ENCODE peak calls at places on chromosome 4, in four cellular contexts. A, R, V and Q are unnamed samples.

GRCh38 chr4:24988776-24989175 is 42.0 kb downstream of the LGI2 start:
- DNase-seq in A (peak; percentile 51), R (no peak), V (peak; percentile 27), Q (peak; percentile 30)

GRCh38 chr4:588351-588849 is 12.3 kb upstream of the TMEM271 start:
- DNase-seq in A (no peak), R (no peak), V (no peak), Q (no peak)

GRCh38 chr4:4655901-4656300 is 114.1 kb upstream of the STX18 start:
- DNase-seq in A (no peak), R (no peak), V (no peak), Q (no peak)

GRCh38 chr4:47490550-47490949 is 5.5 kb downstream of the ATP10D start:
- DNase-seq in A (no peak), R (no peak), V (peak; percentile 12), Q (peak; percentile 9)

GRCh38 chr4:26420438-26420837 is 69.8 kb downstream of the CCKAR start:
- DNase-seq in A (peak; percentile 94), R (no peak), V (no peak), Q (no peak)

GRCh38 chr4:125582302-125582701 is 267.5 kb downstream of the FAT4 start:
- DNase-seq in A (peak; percentile 30), R (no peak), V (no peak), Q (no peak)

GRCh38 chr4:154471032-154471431 is 20.6 kb downstream of the DCHS2 start:
- DNase-seq in A (no peak), R (peak; percentile 20), V (no peak), Q (no peak)

GRCh38 chr4:54065282-54066087 is 1.1 kb upstream of the CHIC2 start:
- DNase-seq in A (no peak), R (no peak), V (no peak), Q (no peak)

GRCh38 chr4:5863461-5864113 is 29.3 kb downstream of the CRMP1 start:
- DNase-seq in A (peak; percentile 96), R (no peak), V (no peak), Q (peak; percentile 62)

GRCh38 chr4:87540176-87541058 is 11.2 kb upstream of the SPARCL1 start:
- DNase-seq in A (peak; percentile 56), R (no peak), V (no peak), Q (no peak)

GRCh38 chr4:151347490-151347889 is 22.1 kb upstream of the SH3D19 start:
- DNase-seq in A (no peak), R (no peak), V (no peak), Q (no peak)

GRCh38 chr4:150828159-150828558 is 186.9 kb downstream of the LRBA start:
- DNase-seq in A (no peak), R (peak; percentile 77), V (no peak), Q (no peak)

GRCh38 chr4:129232627-129233337 is 136.8 kb downstream of the C4orf33 start:
- DNase-seq in A (no peak), R (no peak), V (no peak), Q (no peak)

GRCh38 chr4:26022346-26022891 is 108.4 kb downstream of the SMIM20 start:
- DNase-seq in A (peak; percentile 80), R (no peak), V (no peak), Q (peak; percentile 51)

GRCh38 chr4:1309261-1310010 is 19.7 kb downstream of the MAEA start:
- DNase-seq in A (peak; percentile 94), R (peak; percentile 28), V (peak; percentile 89), Q (no peak)

GRCh38 chr4:121226362-121226761 is 62.2 kb upstream of the TNIP3 start:
- DNase-seq in A (no peak), R (no peak), V (no peak), Q (no peak)

GRCh38 chr4:47530801-47531200 is 45.7 kb downstream of the ATP10D start:
- DNase-seq in A (no peak), R (no peak), V (no peak), Q (no peak)

GRCh38 chr4:46016306-46016705 is 107.5 kb downstream of the GABRG1 start:
- DNase-seq in A (no peak), R (no peak), V (peak; percentile 2), Q (no peak)

DNA sequence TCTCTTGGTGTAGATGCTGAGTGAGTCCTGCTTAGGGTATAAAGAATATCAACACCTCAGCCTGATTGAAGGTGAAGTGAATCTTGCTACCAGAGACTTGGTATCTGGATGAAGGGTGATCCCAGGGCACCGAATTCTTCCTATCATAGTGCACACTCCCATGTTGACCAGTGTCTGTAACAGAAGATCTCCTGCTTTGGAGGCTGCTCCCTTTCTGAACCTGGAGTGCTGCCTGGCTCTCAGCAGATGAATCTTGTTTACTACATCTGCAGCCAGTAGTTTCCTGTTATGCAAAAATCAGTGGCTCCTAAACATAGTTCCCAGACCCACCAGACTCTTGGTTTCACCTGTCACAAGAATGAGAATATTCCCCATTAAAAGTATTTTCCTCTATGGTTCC is 191.7 kb upstream of the GK2 start:
- DNase-seq in A (no peak), R (no peak), V (no peak), Q (no peak)
- H3K27ac ChIP-seq in A (no peak overlapping the region), R (no peak overlapping the region), V (no peak overlapping the region), Q (no peak overlapping the region)

GRCh38 chr4:155738548-155738947 is 20.3 kb upstream of the GUCY1B1 start:
- DNase-seq in A (peak; percentile 90), R (no peak), V (no peak), Q (no peak)
- TF ChIP-seq ELK1 in A (no peak), R (no peak), V (no peak), Q (no peak)

GRCh38 chr4:15652191-15652590 is 3.0 kb downstream of the FBXL5 start:
- DNase-seq in A (peak; percentile 13), R (no peak), V (no peak), Q (no peak)

GRCh38 chr4:15653864-15654391 is 1.2 kb downstream of the FBXL5 start:
- DNase-seq in A (peak; percentile 65), R (no peak), V (peak; percentile 71), Q (no peak)

GRCh38 chr4:15649914-15650545 is 5.1 kb downstream of the FBXL5 start:
- DNase-seq in A (peak; percentile 63), R (peak; percentile 45), V (peak; percentile 69), Q (peak; percentile 33)

GRCh38 chr4:15653430-15653829 is 1.7 kb downstream of the FBXL5 start:
- DNase-seq in A (no peak), R (no peak), V (no peak), Q (no peak)

GRCh38 chr4:15651682-15652081 is 3.5 kb downstream of the FBXL5 start:
- DNase-seq in A (peak; percentile 19), R (no peak), V (no peak), Q (no peak)
- H3K27ac ChIP-seq in A (no peak overlapping the region), R (peak overlapping the region; percentile 62), V (peak overlapping the region; percentile 81), Q (no peak overlapping the region)

DNA sequence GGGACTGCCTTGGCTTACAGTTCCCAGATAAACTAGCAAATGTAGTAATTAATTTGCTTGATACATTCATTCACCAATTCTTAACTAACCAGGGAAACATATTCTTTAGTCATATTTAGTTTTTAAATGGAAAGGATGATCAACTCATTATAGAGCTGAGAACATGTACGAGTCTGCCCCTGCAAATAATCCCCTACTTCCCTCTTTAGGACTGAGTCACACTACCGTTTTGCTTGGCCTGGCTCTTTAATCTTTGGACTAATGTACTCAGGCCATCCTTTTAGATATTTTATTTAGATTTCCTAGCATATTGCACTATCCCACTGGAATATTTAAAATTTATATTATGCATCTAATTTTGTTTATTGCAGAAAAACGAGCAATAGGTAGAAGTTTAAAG is 105.5 kb upstream of the LCORL start:
- DNase-seq in A (no peak), R (no peak), V (no peak), Q (no peak)
- TF ChIP-seq ELK1 in A (no peak), R (no peak), V (no peak), Q (no peak)

DNA sequence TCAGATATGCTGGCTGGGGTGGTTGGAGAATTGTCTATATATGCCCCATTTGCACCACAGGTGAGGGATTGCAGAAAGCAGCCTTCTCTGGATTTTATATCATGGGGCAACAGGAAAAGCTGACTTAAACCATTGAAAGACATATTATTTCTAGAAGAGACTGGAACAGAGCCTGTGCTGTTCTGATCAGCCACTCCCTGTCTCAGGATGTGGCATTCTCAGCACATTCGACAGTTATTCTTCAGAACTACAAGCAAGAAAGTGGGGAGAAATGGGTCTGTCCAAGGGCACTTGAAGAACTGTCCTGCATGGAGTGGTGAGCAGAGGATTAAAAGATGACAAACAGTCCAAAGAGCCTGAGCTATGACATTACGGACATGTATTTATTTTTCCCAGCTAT is 67.8 kb upstream of the EPHA5 start:
- DNase-seq in A (no peak), R (no peak), V (no peak), Q (no peak)
- H3K27ac ChIP-seq in A (no peak overlapping the region), R (no peak overlapping the region), V (no peak overlapping the region), Q (no peak overlapping the region)

DNA sequence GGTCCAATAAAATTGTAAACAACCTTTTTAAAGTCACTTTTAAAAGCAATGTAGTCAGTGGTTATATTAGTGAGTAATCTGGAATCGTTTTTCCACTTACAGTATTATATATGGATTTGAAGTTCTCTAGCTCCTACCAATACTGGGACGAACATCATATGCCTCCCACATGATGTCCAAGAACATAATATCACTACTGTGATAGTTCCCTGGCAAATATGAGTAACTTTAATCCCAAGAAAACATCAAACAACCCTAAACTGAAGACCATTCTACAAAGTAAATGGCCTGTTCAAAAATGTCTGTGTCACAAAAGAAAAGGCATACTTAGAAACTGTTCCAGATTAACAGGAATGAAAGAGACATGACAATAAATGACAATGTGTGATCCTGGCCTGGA is 53.6 kb upstream of the FGFBP2 start:
- DNase-seq in A (no peak), R (no peak), V (no peak), Q (no peak)
- TF ChIP-seq ELK1 in A (no peak), R (no peak), V (no peak), Q (no peak)

DNA sequence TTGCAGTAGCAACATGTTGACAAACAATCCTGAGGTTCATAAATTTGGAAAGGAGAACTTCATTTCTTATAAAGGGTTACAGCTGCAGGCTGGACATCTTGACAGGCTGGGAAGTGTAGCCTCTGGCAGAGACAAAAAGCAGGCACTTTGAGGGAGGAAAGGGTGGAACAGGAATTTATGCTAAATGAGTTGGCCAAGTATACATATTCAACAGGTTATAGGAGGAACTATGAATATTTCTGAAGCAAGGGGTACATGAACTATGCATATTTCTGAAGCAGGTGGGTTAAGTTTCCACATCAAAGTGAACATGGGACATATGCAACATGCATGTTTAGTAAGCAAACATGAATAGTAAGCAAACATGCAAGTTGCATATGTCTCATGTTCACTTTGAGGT is 1.6 kb upstream of the ANTXR2 start:
- DNase-seq in A (no peak), R (no peak), V (no peak), Q (no peak)
- H3K27ac ChIP-seq in A (no peak overlapping the region), R (no peak overlapping the region), V (peak overlapping the region; percentile 87), Q (no peak overlapping the region)

GRCh38 chr4:177118596-177118995 is 191.1 kb upstream of the NEIL3 start:
- DNase-seq in A (peak; percentile 99), R (no peak), V (no peak), Q (no peak)
- TF ChIP-seq ELK1 in A (no peak), R (no peak), V (no peak), Q (no peak)

DNA sequence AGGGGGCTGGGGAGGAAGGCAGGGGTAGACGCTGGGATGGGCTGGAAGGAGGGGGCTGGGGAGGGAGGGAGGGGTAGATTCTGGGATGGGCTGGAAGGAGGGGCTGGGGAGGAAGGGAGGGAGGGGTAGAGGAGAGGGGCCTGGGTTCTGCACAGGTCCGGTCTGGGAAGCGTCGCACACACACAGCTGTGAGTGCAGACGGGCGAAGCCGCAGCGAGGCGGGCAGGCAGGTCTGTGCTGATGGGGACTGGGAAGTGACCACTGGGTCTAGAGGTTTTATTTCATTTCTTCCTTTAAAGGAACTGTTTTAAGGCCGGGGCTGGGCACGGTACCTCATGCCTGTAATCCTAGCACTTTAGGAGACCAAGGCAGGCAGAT is 69.1 kb upstream of the MXD4 start:
- DNase-seq in A (no peak), R (no peak), V (no peak), Q (no peak)
- H3K27ac ChIP-seq in A (peak overlapping the region; percentile 47), R (no peak overlapping the region), V (no peak overlapping the region), Q (peak overlapping the region; percentile 81)